ENCODE peak calls at places on chromosomes 16 and 17, in ten cellular contexts. H is breast epithelium; I is ovary; B is BJ; R is CD8-positive, alpha-beta T cell; D is sigmoid colon; Z is uterus; V is body of pancreas; O is PC-3; C is astrocyte. U is an unnamed sample.

GRCh38 chr17:40828454-40829039 is 6.1 kb upstream of the KRT10 start:
- DNase-seq in R (no peak), B (no peak), V (no peak), D (no peak), I (no peak), Z (no peak), O (no peak), C (peak; percentile 39), H (no peak), U (no peak)

GRCh38 chr16:50311134-50311528 is 44.8 kb downstream of the ADCY7 start:
- DNase-seq in R (peak; percentile 6), Z (no peak), H (no peak), I (peak; percentile 25), D (peak; percentile 58), B (no peak), V (no peak), C (no peak), O (no peak), U (no peak)

GRCh38 chr16:82660078-82660645 is 33.4 kb downstream of the CDH13 start:
- DNase-seq in V (no peak), B (no peak), R (peak; percentile 19), H (no peak), Z (no peak), D (no peak), C (peak; percentile 57), I (no peak), O (no peak), U (peak; percentile 72)

GRCh38 chr17:83137523-83137922 is 58.1 kb downstream of the METRNL start:
- DNase-seq in B (no peak), R (no peak), I (peak; percentile 4), V (no peak), Z (no peak), H (no peak), C (no peak), O (no peak), D (peak; percentile 46), U (no peak)

GRCh38 chr17:13016881-13017622 is 775 bp downstream of the ELAC2 start:
- DNase-seq in R (no peak), I (no peak), C (no peak), B (no peak), D (no peak), Z (no peak), V (no peak), H (no peak), O (peak; percentile 31), U (no peak)

GRCh38 chr17:49717371-49717841 is 9.6 kb upstream of the SLC35B1 start:
- DNase-seq in Z (no peak), B (no peak), H (peak; percentile 35), V (peak; percentile 64), R (no peak), I (no peak), O (no peak), D (no peak), C (no peak), U (no peak)

GRCh38 chr17:66661411-66661843 is 173.5 kb upstream of the CACNG5 start:
- DNase-seq in D (no peak), B (no peak), R (no peak), H (peak; percentile 46), O (peak; percentile 99), C (peak; percentile 53), I (no peak), V (no peak), Z (no peak), U (peak; percentile 25)

GRCh38 chr17:40023590-40024292 is 8.5 kb downstream of the CSF3 start:
- DNase-seq in B (no peak), Z (peak; percentile 63), C (no peak), I (peak; percentile 50), O (peak; percentile 82), R (no peak), V (peak; percentile 72), H (no peak), D (peak; percentile 67), U (no peak)

GRCh38 chr16:10923146-10923649 is 19.1 kb downstream of the DEXI start:
- DNase-seq in O (no peak), B (no peak), I (no peak), V (no peak), H (no peak), R (no peak), C (no peak), Z (no peak), D (no peak), U (no peak)

GRCh38 chr16:10926867-10927266 is 15.4 kb downstream of the DEXI start:
- DNase-seq in Z (no peak), R (no peak), V (no peak), B (no peak), C (no peak), D (no peak), O (no peak), H (no peak), I (no peak), U (no peak)

GRCh38 chr16:10923650-10924214 is 18.5 kb downstream of the DEXI start:
- DNase-seq in C (no peak), I (peak; percentile 52), H (no peak), D (peak; percentile 91), R (no peak), V (peak; percentile 60), Z (no peak), B (no peak), O (no peak), U (no peak)

GRCh38 chr16:10927497-10928112 is 14.7 kb downstream of the DEXI start:
- DNase-seq in I (no peak), D (no peak), C (no peak), O (no peak), Z (no peak), B (no peak), R (no peak), V (no peak), H (no peak), U (no peak)

DNA sequence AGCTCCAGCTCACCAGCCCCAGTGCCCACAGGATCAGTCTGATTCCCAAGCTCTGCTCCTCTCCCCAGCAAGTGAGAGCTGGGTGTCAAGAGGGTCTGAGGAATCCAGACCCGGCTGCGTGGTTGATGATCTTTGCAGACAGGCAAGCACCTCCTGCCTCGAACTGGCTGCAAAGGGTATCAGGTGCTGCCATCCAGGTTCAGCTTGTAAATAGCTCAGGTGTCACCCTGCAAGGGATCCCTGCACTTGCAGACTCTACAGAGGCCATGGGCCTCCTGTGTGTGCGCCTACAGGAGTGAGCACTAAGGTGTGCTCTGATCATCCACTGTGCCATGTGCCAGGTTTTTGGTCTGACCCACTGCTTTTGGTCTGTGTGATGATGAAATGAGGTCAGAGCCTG is 16.2 kb downstream of the DEXI start:
- DNase-seq in Z (no peak), V (no peak), B (no peak), O (no peak), D (no peak), H (no peak), C (no peak), I (no peak), R (no peak), U (no peak)
- TF ChIP-seq CTCF in Z (no peak), V (no peak), B (no peak), O (no peak), D (no peak), H (no peak), C (no peak), I (no peak), R (no peak), U (no peak)

GRCh38 chr17:44386182-44386525 is 3.3 kb downstream of the ITGA2B start:
- DNase-seq in I (no peak), V (no peak), O (no peak), Z (no peak), R (no peak), B (no peak), C (no peak), D (no peak), H (no peak), U (no peak)
- H3K27me3 ChIP-seq in I (no peaks in the 10 kb centered on the region), V (no peaks in the 10 kb centered on the region), O (no peaks in the 10 kb centered on the region), Z (no peaks in the 10 kb centered on the region), R (peaks cover 3% of the 10 kb centered on the region), B (peaks cover 10% of the 10 kb centered on the region), C (peaks cover 30% of the 10 kb centered on the region), D (no peaks in the 10 kb centered on the region), H (no peaks in the 10 kb centered on the region), U (peaks cover 7% of the 10 kb centered on the region)

GRCh38 chr16:78660795-78661194 is 561.3 kb downstream of the WWOX start:
- DNase-seq in Z (no peak), B (no peak), R (no peak), H (no peak), C (no peak), V (no peak), D (no peak), O (no peak), I (no peak), U (no peak)
- H3K4me3 ChIP-seq in Z (no peak overlapping the region), B (no peak overlapping the region), R (no peak overlapping the region), H (no peak overlapping the region), C (no peak overlapping the region), V (no peak overlapping the region), D (no peak overlapping the region), O (no peak overlapping the region), I (no peak overlapping the region), U (no peak overlapping the region)

GRCh38 chr17:79026345-79027273 is 2.6 kb downstream of the C1QTNF1 start:
- DNase-seq in C (peak; percentile 31), O (peak; percentile 95), H (peak; percentile 80), R (no peak), D (peak; percentile 70), I (peak; percentile 70), V (no peak), B (no peak), Z (no peak), U (no peak)

GRCh38 chr17:79023180-79023705 is 726 bp upstream of the C1QTNF1 start:
- DNase-seq in V (no peak), B (no peak), D (peak; percentile 61), R (no peak), Z (no peak), C (no peak), I (peak; percentile 44), O (no peak), H (no peak), U (no peak)

GRCh38 chr17:79022507-79022991 is 1.4 kb upstream of the C1QTNF1 start:
- DNase-seq in O (no peak), H (no peak), V (no peak), I (peak; percentile 42), R (no peak), C (no peak), B (no peak), Z (no peak), D (peak; percentile 65), U (no peak)

GRCh38 chr17:79024901-79025737 is 1.1 kb downstream of the C1QTNF1 start:
- DNase-seq in V (no peak), R (no peak), B (no peak), D (peak; percentile 88), I (peak; percentile 53), Z (no peak), H (no peak), O (peak; percentile 54), C (no peak), U (no peak)

DNA sequence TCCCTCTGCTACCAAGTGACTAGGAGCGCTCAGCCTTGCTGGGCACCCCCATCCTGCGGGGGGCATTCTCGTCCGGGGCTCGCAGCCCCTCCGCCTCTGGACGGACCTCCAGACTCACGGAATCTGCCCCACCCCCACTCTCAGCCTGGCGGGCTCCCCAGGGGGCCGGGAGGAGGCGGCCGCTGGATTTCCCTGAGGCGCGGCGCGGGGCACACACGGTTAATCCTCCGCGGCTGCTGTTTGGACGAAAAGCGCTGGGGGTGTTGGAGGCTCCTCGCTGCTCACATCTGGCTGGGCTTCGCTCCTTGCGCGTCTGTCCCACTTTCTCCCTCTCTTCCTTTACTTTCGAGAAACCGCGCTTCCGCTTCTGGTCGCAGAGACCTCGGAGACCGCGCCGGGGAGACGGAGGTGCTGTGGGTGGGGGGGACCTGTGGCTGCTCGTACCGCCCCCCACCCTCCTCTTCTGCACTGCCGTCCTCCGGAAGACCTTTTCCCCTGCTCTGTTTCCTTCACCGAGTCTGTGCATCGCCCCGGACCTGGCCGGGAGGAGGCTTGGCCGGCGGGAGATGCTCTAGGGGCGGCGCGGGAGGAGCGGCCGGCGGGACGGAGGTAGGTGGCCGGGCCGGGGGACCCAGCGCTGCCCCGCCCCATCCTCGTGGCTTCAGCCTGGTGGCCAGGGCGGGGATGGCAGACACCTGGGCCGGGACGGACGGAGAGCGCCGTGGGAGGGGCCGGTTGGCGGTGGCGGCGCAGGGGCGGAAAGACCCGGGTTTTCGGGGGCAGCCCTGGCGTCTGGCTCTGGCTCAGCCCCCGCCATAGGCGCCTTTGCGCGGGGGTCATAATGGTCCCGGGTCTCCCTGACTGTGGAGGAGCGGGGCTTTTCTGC is at the start of gene C1QTNF1:
- DNase-seq in H (no peak), C (no peak), Z (no peak), O (peak; percentile 75), I (peak; percentile 72), R (peak; percentile 25), B (no peak), D (peak; percentile 86), V (peak; percentile 61), U (no peak)
- TF ChIP-seq CTCF in H (peak; percentile 66), C (no peak), Z (peak; percentile 57), O (peak; percentile 48), I (no peak), R (peak; percentile 50), B (peak; percentile 18), D (peak; percentile 13), V (peak; percentile 62), U (no peak)